ENCODE peak calls at places on chromosomes 13 and 19, in ten cellular contexts. J, H, C, Y, W, R, D, F, U and G are unnamed samples.

GRCh38 chr13:75468602-75469001 is 13.4 kb downstream of the TBC1D4 start:
- DNase-seq in Y (no peak), U (no peak), J (no peak), D (no peak), R (no peak), F (no peak), W (no peak), C (no peak), H (no peak), G (no peak)

GRCh38 chr13:113801289-113801961 is 42.4 kb downstream of the TMEM255B start:
- DNase-seq in F (no peak), J (no peak), U (no peak), C (no peak), W (no peak), H (no peak), Y (no peak), R (no peak), D (no peak), G (no peak)

GRCh38 chr13:80345771-80346510 is 5.0 kb upstream of the SPRY2 start:
- DNase-seq in F (no peak), R (no peak), D (no peak), W (no peak), H (no peak), J (no peak), U (no peak), C (no peak), Y (no peak), G (no peak)

GRCh38 chr19:3322199-3322978 is 44.0 kb upstream of the NFIC start:
- DNase-seq in U (no peak), F (no peak), C (no peak), H (no peak), W (no peak), Y (no peak), R (no peak), J (no peak), D (no peak), G (no peak)

GRCh38 chr13:95603887-95604533 is 40.5 kb downstream of the DZIP1 start:
- DNase-seq in U (peak), R (no peak), J (peak), H (peak), D (no peak), F (peak), Y (peak), W (no peak), C (no peak), G (peak)

GRCh38 chr13:110637747-110638146 is 22.4 kb downstream of the NAXD start:
- DNase-seq in Y (no peak), F (no peak), C (no peak), H (no peak), D (no peak), W (no peak), J (no peak), U (no peak), R (no peak), G (no peak)

GRCh38 chr19:5025027-5025426 is 56.1 kb downstream of the KDM4B start:
- DNase-seq in R (no peak), H (no peak), D (no peak), Y (no peak), C (no peak), J (no peak), W (no peak), F (no peak), U (no peak), G (no peak)

GRCh38 chr13:103386341-103386740 is 320.1 kb upstream of the SLC10A2 start:
- DNase-seq in R (no peak), U (peak), H (peak), W (no peak), F (peak), J (peak), C (no peak), Y (no peak), D (no peak), G (no peak)

GRCh38 chr13:43154839-43155238 is 131.5 kb downstream of the DNAJC15 start:
- DNase-seq in R (no peak), Y (no peak), J (no peak), F (no peak), C (no peak), H (no peak), D (no peak), W (no peak), U (no peak), G (no peak)

GRCh38 chr19:50679177-50680125 is 30.2 kb downstream of the C19orf81 start:
- DNase-seq in U (peak), W (peak), F (peak), R (peak), H (peak), Y (peak), C (peak), D (no peak), J (peak), G (peak)

GRCh38 chr19:45999653-46000121 is 4.4 kb downstream of the CCDC61 start:
- DNase-seq in D (no peak), R (no peak), F (peak), H (peak), J (peak), W (no peak), C (peak), Y (no peak), U (no peak), G (no peak)

GRCh38 chr13:26656919-26657318 is 99.4 kb downstream of the WASF3 start:
- DNase-seq in R (no peak), Y (no peak), F (peak), D (no peak), J (peak), H (peak), C (no peak), U (no peak), W (no peak), G (no peak)

GRCh38 chr13:53200498-53201453 is 172.2 kb downstream of the OLFM4 start:
- DNase-seq in W (peak), D (no peak), C (peak), U (no peak), H (peak), F (peak), Y (no peak), R (peak), J (peak), G (no peak)

GRCh38 chr19:13865578-13866462 is 11.1 kb upstream of the NANOS3 start:
- DNase-seq in J (peak), W (no peak), Y (no peak), D (no peak), U (peak), F (no peak), C (no peak), H (no peak), R (peak), G (no peak)

GRCh38 chr13:48618937-48619336 is 34.8 kb upstream of the CYSLTR2 start:
- DNase-seq in H (no peak), C (no peak), D (no peak), J (no peak), F (no peak), Y (no peak), U (no peak), R (no peak), W (no peak), G (no peak)

GRCh38 chr13:82713681-82714405 is 1168.4 kb downstream of the SLITRK1 start:
- DNase-seq in J (peak), U (peak), W (no peak), D (no peak), F (peak), Y (no peak), R (no peak), H (peak), C (no peak), G (no peak)

GRCh38 chr19:2055871-2056809 is 5.1 kb upstream of the MKNK2 start:
- DNase-seq in U (peak), C (peak), D (no peak), J (peak), H (peak), R (no peak), W (no peak), Y (no peak), F (peak), G (no peak)

GRCh38 chr19:5103812-5104410 is 135.0 kb downstream of the KDM4B start:
- DNase-seq in W (no peak), H (no peak), C (no peak), J (no peak), D (no peak), U (no peak), F (no peak), Y (no peak), R (no peak), G (no peak)

GRCh38 chr19:18478545-18479311 is 40.8 kb upstream of the ISYNA1 start:
- DNase-seq in U (peak), J (peak), H (peak), R (no peak), W (no peak), F (peak), Y (no peak), C (peak), D (no peak), G (no peak)

GRCh38 chr19:49553451-49554271 is 25.9 kb downstream of the RCN3 start:
- DNase-seq in R (no peak), D (no peak), J (peak), Y (no peak), W (no peak), U (peak), F (peak), C (peak), H (peak), G (peak)

GRCh38 chr19:50476224-50476942 is at the start of the genes EMC10 and GARIN5A:
- DNase-seq in U (peak), R (peak), W (peak), Y (peak), H (peak), C (peak), F (peak), D (peak), J (peak), G (peak)

GRCh38 chr19:49469828-49470614 is 4.0 kb upstream of the FLT3LG start:
- DNase-seq in D (no peak), J (no peak), F (no peak), U (peak), R (no peak), H (no peak), Y (no peak), W (no peak), C (peak), G (no peak)